ENCODE peak calls at places on chromosomes 11 and 22, in eight cellular contexts. G is heart left ventricle, T is Peyer's patch, A is body of pancreas, B is A549, F is H7, R is MG63, W is uterus. H is an unnamed sample.

GRCh38 chr11:101327908-101328307 is 198.3 kb upstream of the PGR start:
- DNase-seq in G (no peak), R (no peak), W (no peak), A (no peak), T (no peak), F (no peak), B (no peak), H (peak; percentile 1)

GRCh38 chr11:61092280-61092766 is 10.0 kb upstream of the CD5 start:
- DNase-seq in W (no peak), T (peak; percentile 78), F (peak; percentile 51), A (no peak), B (no peak), G (no peak), R (no peak), H (no peak)

GRCh38 chr11:19027829-19028595 is 32.5 kb downstream of the MRGPRX2 start:
- DNase-seq in T (no peak), G (no peak), A (peak; percentile 72), W (no peak), R (peak; percentile 67), F (no peak), B (peak; percentile 15), H (peak; percentile 64)

GRCh38 chr11:113974741-113975470 is at the start of gene HTR3A:
- DNase-seq in W (peak; percentile 24), B (no peak), R (peak; percentile 4), F (peak; percentile 88), G (peak; percentile 76), T (peak; percentile 56), A (peak; percentile 96), H (peak; percentile 2)

GRCh38 chr22:18114976-18115652 is 4.5 kb downstream of the TUBA8 start:
- DNase-seq in W (no peak), R (no peak), T (no peak), G (no peak), A (no peak), F (no peak), B (no peak), H (no peak)

GRCh38 chr22:26673485-26673884 is 16.1 kb downstream of the MIAT start:
- DNase-seq in A (no peak), R (peak; percentile 44), B (no peak), T (peak; percentile 52), F (no peak), G (no peak), W (no peak), H (peak; percentile 57)

GRCh38 chr11:32210601-32211000 is 119.7 kb downstream of the RCN1 start:
- DNase-seq in T (no peak), F (no peak), B (no peak), W (no peak), R (peak; percentile 82), G (no peak), A (no peak), H (peak; percentile 78)

GRCh38 chr11:28621648-28622215 is 513.5 kb downstream of the METTL15 start:
- DNase-seq in B (no peak), G (no peak), T (no peak), R (no peak), A (no peak), F (no peak), W (no peak), H (peak; percentile 76)

GRCh38 chr22:21707677-21708076 is 27.9 kb downstream of the YPEL1 start:
- DNase-seq in B (no peak), R (no peak), T (no peak), A (no peak), G (no peak), W (no peak), F (no peak), H (peak; percentile 26)

GRCh38 chr22:42528591-42529307 is 9.2 kb upstream of the RRP7A start:
- DNase-seq in W (no peak), G (no peak), T (no peak), B (no peak), A (no peak), F (peak; percentile 26), R (no peak), H (no peak)

GRCh38 chr22:26995222-26995621 is 337.8 kb downstream of the MIAT start:
- DNase-seq in R (no peak), B (no peak), W (peak; percentile 77), G (no peak), A (peak; percentile 81), F (no peak), T (no peak), H (peak; percentile 10)

GRCh38 chr11:33068611-33069340 is 29.4 kb downstream of the TCP11L1 start:
- DNase-seq in W (no peak), F (peak; percentile 27), R (no peak), B (no peak), T (no peak), A (no peak), G (no peak), H (no peak)

GRCh38 chr11:324131-324530 is 3.5 kb upstream of the IFITM3 start:
- DNase-seq in G (peak; percentile 10), F (peak; percentile 51), T (no peak), B (no peak), A (no peak), W (peak; percentile 22), R (no peak), H (no peak)

GRCh38 chr11:68039526-68040086 is 781 bp downstream of the TCIRG1 start:
- DNase-seq in R (no peak), A (peak; percentile 47), G (no peak), F (peak; percentile 84), T (no peak), W (no peak), B (no peak), H (no peak)

GRCh38 chr11:57491371-57492061 is 24.0 kb downstream of the SLC43A1 start:
- DNase-seq in G (no peak), A (no peak), R (no peak), B (no peak), T (peak; percentile 62), F (peak; percentile 88), W (no peak), H (no peak)

GRCh38 chr11:26993965-26994446 is at the start of gene FIBIN:
- DNase-seq in W (peak; percentile 46), T (no peak), R (peak; percentile 7), F (peak; percentile 63), B (no peak), A (peak; percentile 15), G (peak; percentile 63), H (peak; percentile 89)

DNA sequence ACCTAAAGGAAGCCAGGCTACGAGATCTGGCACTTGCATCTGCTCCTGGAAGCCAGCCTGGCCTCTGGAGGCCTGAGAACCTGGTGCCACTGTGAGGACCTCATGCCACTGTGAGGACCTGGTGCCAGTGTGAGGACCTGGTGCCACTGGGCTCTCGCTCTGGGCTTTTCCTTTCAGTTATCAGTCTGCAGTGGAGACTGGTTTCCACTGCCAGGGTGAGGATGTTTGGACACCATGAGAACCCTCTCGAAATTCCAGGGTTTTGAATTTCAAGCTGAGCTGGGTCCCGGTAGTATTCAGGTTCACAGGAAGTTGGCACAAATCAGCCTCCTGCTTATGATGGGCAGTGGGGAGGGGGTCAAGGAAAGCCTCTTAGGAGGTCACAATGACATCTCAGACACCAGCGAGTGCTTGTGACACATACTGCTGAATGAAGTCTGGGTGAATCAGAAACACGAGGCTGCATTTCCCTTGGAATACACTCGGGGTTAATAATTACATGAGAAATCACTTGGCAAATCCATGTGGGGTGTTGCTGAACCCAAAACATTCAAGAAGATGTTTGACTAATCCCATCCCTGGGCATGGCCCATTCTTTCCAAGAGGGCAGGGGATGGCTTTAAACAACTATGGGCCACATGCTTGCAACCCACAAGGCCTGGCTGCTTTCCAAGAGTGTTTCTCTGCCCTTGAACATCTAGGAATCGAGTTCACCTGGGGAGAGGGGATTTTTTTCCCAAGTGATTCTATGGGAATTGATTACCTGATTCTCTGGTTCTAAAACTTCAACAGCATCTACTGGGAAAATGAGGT is 60.2 kb downstream of the LINC01488 start:
- DNase-seq in G (no peak), F (no peak), A (peak; percentile 56), B (peak; percentile 80), R (peak; percentile 13), T (peak; percentile 18), W (no peak), H (peak; percentile 26)
- H3K4me3 ChIP-seq in G (no peak overlapping the region), F (no peak overlapping the region), A (no peak overlapping the region), B (no peak overlapping the region), R (no peak overlapping the region), T (no peak overlapping the region), W (no peak overlapping the region), H (no peak overlapping the region)

GRCh38 chr11:119741369-119742262 is 12.6 kb upstream of the NECTIN1 start:
- DNase-seq in G (peak; percentile 82), B (peak; percentile 58), R (no peak), F (peak; percentile 97), W (no peak), A (peak; percentile 39), T (peak; percentile 78), H (no peak)
- H3K4me3 ChIP-seq in G (peak overlapping the region; percentile 25), B (no peak overlapping the region), R (no peak overlapping the region), F (peak overlapping the region; percentile 55), W (no peak overlapping the region), A (no peak overlapping the region), T (no peak overlapping the region), H (no peak overlapping the region)

GRCh38 chr11:70141490-70142014 is 61.5 kb upstream of the FADD start:
- DNase-seq in R (no peak), B (no peak), T (no peak), F (peak; percentile 92), A (no peak), G (no peak), W (no peak), H (no peak)

GRCh38 chr11:70138403-70138802 is 60.3 kb downstream of the ANO1 start:
- DNase-seq in T (no peak), W (no peak), G (no peak), A (no peak), F (peak; percentile 76), B (no peak), R (no peak), H (no peak)

GRCh38 chr11:70142171-70142875 is 60.8 kb upstream of the FADD start:
- DNase-seq in W (no peak), T (no peak), G (no peak), A (no peak), F (peak; percentile 83), B (peak; percentile 51), R (no peak), H (no peak)

GRCh38 chr11:70139785-70140410 is 61.8 kb downstream of the ANO1 start:
- DNase-seq in G (no peak), B (no peak), T (peak; percentile 58), R (no peak), W (no peak), F (no peak), A (no peak), H (no peak)

DNA sequence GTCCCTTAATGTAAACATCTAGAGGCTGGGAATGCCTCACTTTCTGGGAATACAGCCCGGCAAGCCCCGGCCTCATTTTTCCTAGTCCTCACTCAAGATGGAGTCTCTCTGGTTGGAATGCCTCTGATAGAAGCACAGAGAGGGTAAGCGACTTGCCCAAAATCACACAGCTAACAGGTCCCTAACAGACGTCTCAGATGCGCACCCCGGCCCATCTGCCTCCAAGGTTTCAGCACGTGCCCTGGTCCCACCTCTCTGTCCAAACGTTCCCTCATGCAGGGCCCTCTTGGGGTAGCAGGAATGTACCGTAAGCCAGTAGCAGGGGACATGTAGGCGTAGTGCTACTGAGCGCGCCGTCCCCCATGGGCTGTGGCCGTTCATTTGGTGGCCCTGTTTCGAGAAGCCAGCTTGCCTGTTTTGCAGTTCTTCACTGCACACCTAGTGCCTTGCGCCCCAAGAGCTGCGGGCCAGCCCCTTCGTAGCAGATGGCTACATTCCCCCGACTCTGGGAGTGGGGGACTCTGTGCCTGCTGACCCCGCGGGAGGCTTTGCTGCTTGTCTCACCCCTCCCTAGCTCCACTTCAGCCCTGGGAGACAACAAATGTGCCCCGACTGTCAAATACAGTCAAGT is 62.1 kb upstream of the FADD start:
- DNase-seq in F (no peak), W (no peak), R (no peak), T (no peak), G (no peak), A (no peak), B (no peak), H (no peak)
- H3K4me3 ChIP-seq in F (no peak overlapping the region), W (no peak overlapping the region), R (no peak overlapping the region), T (no peak overlapping the region), G (no peak overlapping the region), A (no peak overlapping the region), B (no peak overlapping the region), H (no peak overlapping the region)

GRCh38 chr22:20272174-20272573 is 4.1 kb upstream of the RTN4R start:
- DNase-seq in R (no peak), F (no peak), T (no peak), B (no peak), W (no peak), A (no peak), G (no peak), H (no peak)
- H3K4me3 ChIP-seq in R (no peak overlapping the region), F (no peak overlapping the region), T (no peak overlapping the region), B (no peak overlapping the region), W (no peak overlapping the region), A (no peak overlapping the region), G (no peak overlapping the region), H (no peak overlapping the region)